ENCODE peak calls at places on chromosomes 11 and 22, in six cellular contexts. One of them, this sample, is unnamed.

GRCh38 chr22:26568207-26568706 is 21.7 kb downstream of the TPST2 start:
- DNase-seq in GM12878: no peak
- DNase-seq in K562: no peak
- DNase-seq in GM12891: no peak
- DNase-seq in HepG2: no peak
- DNase-seq in H1: peak
- DNase-seq in this sample: no peak

GRCh38 chr22:32511274-32511673 is 36.7 kb downstream of the FBXO7 start:
- DNase-seq in GM12891: no peak
- DNase-seq in HepG2: no peak
- DNase-seq in GM12878: no peak
- DNase-seq in H1: no peak
- DNase-seq in K562: no peak
- DNase-seq in this sample: no peak

GRCh38 chr22:36768141-36768540 is 7.8 kb downstream of the IFT27 start:
- DNase-seq in HepG2: no peak
- DNase-seq in GM12878: no peak
- DNase-seq in K562: no peak
- DNase-seq in GM12891: no peak
- DNase-seq in H1: no peak
- DNase-seq in this sample: no peak

GRCh38 chr11:7977251-7977917 is 9.8 kb upstream of the EIF3F start:
- DNase-seq in H1: no peak
- DNase-seq in HepG2: no peak
- DNase-seq in GM12891: no peak
- DNase-seq in GM12878: no peak
- DNase-seq in K562: no peak
- DNase-seq in this sample: no peak

GRCh38 chr11:18700375-18700774 is 1.8 kb downstream of the TMEM86A start:
- DNase-seq in K562: no peak
- DNase-seq in GM12891: no peak
- DNase-seq in GM12878: no peak
- DNase-seq in HepG2: no peak
- DNase-seq in H1: no peak
- DNase-seq in this sample: no peak

GRCh38 chr11:11243790-11244469 is 109.1 kb downstream of the CSNK2A3 start:
- DNase-seq in GM12878: no peak
- DNase-seq in H1: no peak
- DNase-seq in K562: peak
- DNase-seq in HepG2: no peak
- DNase-seq in GM12891: peak
- DNase-seq in this sample: no peak

GRCh38 chr11:10688401-10688800 is 5.2 kb downstream of the IRAG1 start:
- DNase-seq in GM12891: no peak
- DNase-seq in GM12878: no peak
- DNase-seq in HepG2: no peak
- DNase-seq in K562: peak
- DNase-seq in H1: no peak
- DNase-seq in this sample: no peak

GRCh38 chr11:115930886-115931537 is 426.8 kb upstream of the CADM1 start:
- DNase-seq in GM12878: no peak
- DNase-seq in H1: no peak
- DNase-seq in K562: no peak
- DNase-seq in HepG2: no peak
- DNase-seq in GM12891: no peak
- DNase-seq in this sample: no peak

GRCh38 chr11:87859583-87859982 is 315.7 kb downstream of the RAB38 start:
- DNase-seq in GM12891: no peak
- DNase-seq in H1: no peak
- DNase-seq in HepG2: no peak
- DNase-seq in GM12878: no peak
- DNase-seq in K562: no peak
- DNase-seq in this sample: no peak

GRCh38 chr11:96186806-96187205 is 156.2 kb downstream of the MAML2 start:
- DNase-seq in GM12878: no peak
- DNase-seq in H1: no peak
- DNase-seq in GM12891: no peak
- DNase-seq in K562: no peak
- DNase-seq in HepG2: no peak
- DNase-seq in this sample: no peak

DNA sequence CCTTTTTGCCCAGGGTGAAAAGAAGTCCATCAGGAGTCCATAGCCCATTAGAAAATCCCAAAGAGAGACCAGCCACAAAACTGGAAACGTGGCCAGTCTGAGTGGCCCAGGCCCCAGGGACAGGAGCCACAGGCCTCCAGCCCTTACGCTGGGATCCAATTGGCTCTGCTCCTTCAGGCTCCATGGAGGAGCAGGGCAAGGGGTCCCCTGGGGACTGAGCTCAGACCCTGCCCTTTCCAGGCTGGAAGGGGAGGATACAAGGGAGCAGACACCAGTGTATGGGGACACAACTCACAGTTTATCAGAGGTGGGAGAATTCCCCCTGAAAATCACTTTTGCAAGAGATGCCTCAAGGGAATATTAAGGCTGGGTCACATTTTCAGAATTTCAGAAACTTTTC is 227.5 kb downstream of the NTM start:
- DNase-seq in GM12891: no peak
- DNase-seq in GM12878: no peak
- DNase-seq in K562: no peak
- DNase-seq in HepG2: no peak
- DNase-seq in H1: no peak
- DNase-seq in this sample: no peak
- TF ChIP-seq TAF1 in GM12891: no peak
- TF ChIP-seq TAF1 in GM12878: no peak
- TF ChIP-seq TAF1 in K562: no peak
- TF ChIP-seq TAF1 in HepG2: no peak
- TF ChIP-seq TAF1 in H1: no peak
- TF ChIP-seq TAF1 in this sample: no peak

GRCh38 chr11:71103266-71103665 is 149.1 kb downstream of the SHANK2 start:
- DNase-seq in GM12878: no peak
- DNase-seq in H1: no peak
- DNase-seq in GM12891: no peak
- DNase-seq in HepG2: no peak
- DNase-seq in K562: no peak
- DNase-seq in this sample: no peak
- TF ChIP-seq POLR2AphosphoS5 in GM12878: no peak
- TF ChIP-seq POLR2AphosphoS5 in H1: no peak
- TF ChIP-seq POLR2AphosphoS5 in GM12891: no peak
- TF ChIP-seq POLR2AphosphoS5 in HepG2: no peak
- TF ChIP-seq POLR2AphosphoS5 in K562: no peak
- TF ChIP-seq POLR2AphosphoS5 in this sample: no peak

GRCh38 chr11:1300569-1301187 is 8.8 kb downstream of the TOLLIP start:
- DNase-seq in H1: no peak
- DNase-seq in GM12891: no peak
- DNase-seq in GM12878: no peak
- DNase-seq in HepG2: no peak
- DNase-seq in K562: no peak
- DNase-seq in this sample: no peak
- TF ChIP-seq POLR2A in H1: no peak
- TF ChIP-seq POLR2A in GM12891: no peak
- TF ChIP-seq POLR2A in GM12878: no peak
- TF ChIP-seq POLR2A in HepG2: no peak
- TF ChIP-seq POLR2A in K562: no peak
- TF ChIP-seq POLR2A in this sample: no peak

DNA sequence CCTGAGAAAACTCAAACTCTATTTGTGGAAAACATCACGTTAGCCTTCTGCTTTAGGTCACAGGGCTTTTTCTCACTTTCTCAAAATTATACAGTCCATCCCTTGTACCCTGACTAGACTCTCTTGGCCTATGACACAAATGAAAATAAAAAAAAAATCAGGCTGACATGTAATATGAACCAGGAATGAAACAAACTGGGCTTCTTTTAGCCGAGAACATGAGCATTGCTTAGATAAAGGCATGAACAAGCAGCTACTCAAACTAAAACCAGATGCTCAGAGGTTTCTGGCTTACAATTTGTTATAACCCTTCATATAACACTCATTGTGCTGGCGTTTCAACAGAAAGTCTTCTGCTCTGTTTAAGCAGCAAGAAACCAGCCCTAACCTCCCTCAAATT is 265.5 kb upstream of the NARS2 start:
- DNase-seq in GM12878: no peak
- DNase-seq in HepG2: no peak
- DNase-seq in H1: no peak
- DNase-seq in GM12891: no peak
- DNase-seq in K562: no peak
- DNase-seq in this sample: no peak
- TF ChIP-seq TAF1 in GM12878: no peak
- TF ChIP-seq TAF1 in HepG2: no peak
- TF ChIP-seq TAF1 in H1: no peak
- TF ChIP-seq TAF1 in GM12891: no peak
- TF ChIP-seq TAF1 in K562: no peak
- TF ChIP-seq TAF1 in this sample: no peak

GRCh38 chr11:67302571-67303131 is 679 bp upstream of the SSH3 start:
- DNase-seq in HepG2: no peak
- DNase-seq in K562: no peak
- DNase-seq in GM12878: no peak
- DNase-seq in H1: no peak
- DNase-seq in GM12891: no peak
- DNase-seq in this sample: no peak
- TF ChIP-seq POLR2AphosphoS5 in HepG2: no peak
- TF ChIP-seq POLR2AphosphoS5 in K562: no peak
- TF ChIP-seq POLR2AphosphoS5 in GM12878: no peak
- TF ChIP-seq POLR2AphosphoS5 in H1: no peak
- TF ChIP-seq POLR2AphosphoS5 in GM12891: no peak
- TF ChIP-seq POLR2AphosphoS5 in this sample: peak

GRCh38 chr22:19431641-19432091 is at the start of gene HIRA:
- DNase-seq in GM12878: no peak
- DNase-seq in H1: no peak
- DNase-seq in HepG2: peak
- DNase-seq in GM12891: peak
- DNase-seq in K562: peak
- DNase-seq in this sample: peak
- TF ChIP-seq POLR2A in GM12878: no peak
- TF ChIP-seq POLR2A in H1: no peak
- TF ChIP-seq POLR2A in HepG2: no peak
- TF ChIP-seq POLR2A in GM12891: no peak
- TF ChIP-seq POLR2A in K562: no peak
- TF ChIP-seq POLR2A in this sample: no peak

GRCh38 chr11:102869354-102869753 is 5.4 kb downstream of the MMP12 start:
- DNase-seq in K562: no peak
- DNase-seq in H1: no peak
- DNase-seq in GM12891: no peak
- DNase-seq in GM12878: no peak
- DNase-seq in HepG2: no peak
- DNase-seq in this sample: no peak

GRCh38 chr11:102864724-102865123 is 10.1 kb downstream of the MMP12 start:
- DNase-seq in K562: no peak
- DNase-seq in GM12878: no peak
- DNase-seq in GM12891: no peak
- DNase-seq in H1: no peak
- DNase-seq in HepG2: no peak
- DNase-seq in this sample: no peak

GRCh38 chr11:102868359-102868758 is 6.4 kb downstream of the MMP12 start:
- DNase-seq in K562: no peak
- DNase-seq in GM12891: no peak
- DNase-seq in HepG2: no peak
- DNase-seq in H1: no peak
- DNase-seq in GM12878: no peak
- DNase-seq in this sample: no peak
- TF ChIP-seq TAF1 in K562: no peak
- TF ChIP-seq TAF1 in GM12891: no peak
- TF ChIP-seq TAF1 in HepG2: no peak
- TF ChIP-seq TAF1 in H1: no peak
- TF ChIP-seq TAF1 in GM12878: no peak
- TF ChIP-seq TAF1 in this sample: no peak

This sample was measured in GM12892.